ENCODE peak calls at places on chromosome 4, in seven cellular contexts. One of them, this sample, is unnamed.
A peak's percentile ranks its signal among the peaks of the same experiment; 100 is the strongest.

GRCh38 chr4:182212211-182212761 is 30.9 kb upstream of the TENM3 start:
- DNase-seq in neural crest cell: no peak
- DNase-seq in hepatocyte: peak; percentile 72
- DNase-seq in WTC11: no peak
- DNase-seq in GM06990: no peak
- DNase-seq in fibroblast of lung: peak; percentile 70
- DNase-seq in RWPE1: no peak
- DNase-seq in this sample: no peak

GRCh38 chr4:189124149-189124758 is 816.4 kb upstream of the FRG1 start:
- DNase-seq in neural crest cell: peak; percentile 40
- DNase-seq in hepatocyte: peak; percentile 62
- DNase-seq in WTC11: peak; percentile 56
- DNase-seq in GM06990: no peak
- DNase-seq in fibroblast of lung: peak; percentile 8
- DNase-seq in RWPE1: peak; percentile 30
- DNase-seq in this sample: no peak

GRCh38 chr4:123709336-123709735 is 312.7 kb downstream of the SPRY1 start:
- DNase-seq in neural crest cell: no peak
- DNase-seq in hepatocyte: no peak
- DNase-seq in WTC11: no peak
- DNase-seq in GM06990: no peak
- DNase-seq in fibroblast of lung: no peak
- DNase-seq in RWPE1: no peak
- DNase-seq in this sample: no peak

GRCh38 chr4:101441446-101441845 is 94.1 kb upstream of the PPP3CA start:
- DNase-seq in neural crest cell: no peak
- DNase-seq in hepatocyte: no peak
- DNase-seq in WTC11: no peak
- DNase-seq in GM06990: no peak
- DNase-seq in fibroblast of lung: no peak
- DNase-seq in RWPE1: no peak
- DNase-seq in this sample: no peak

GRCh38 chr4:175758050-175758449 is 54.0 kb downstream of the GPM6A start:
- DNase-seq in neural crest cell: no peak
- DNase-seq in hepatocyte: no peak
- DNase-seq in WTC11: no peak
- DNase-seq in GM06990: no peak
- DNase-seq in fibroblast of lung: no peak
- DNase-seq in RWPE1: no peak
- DNase-seq in this sample: no peak

GRCh38 chr4:163331629-163332360 is 601 bp downstream of the NPY1R start:
- DNase-seq in neural crest cell: peak; percentile 21
- DNase-seq in hepatocyte: peak; percentile 50
- DNase-seq in WTC11: peak; percentile 51
- DNase-seq in GM06990: no peak
- DNase-seq in fibroblast of lung: peak; percentile 32
- DNase-seq in RWPE1: peak; percentile 20
- DNase-seq in this sample: no peak

GRCh38 chr4:76539979-76540378 is 105.0 kb downstream of the SHROOM3 start:
- DNase-seq in neural crest cell: no peak
- DNase-seq in hepatocyte: peak; percentile 21
- DNase-seq in WTC11: peak; percentile 29
- DNase-seq in GM06990: no peak
- DNase-seq in fibroblast of lung: peak; percentile 90
- DNase-seq in RWPE1: no peak
- DNase-seq in this sample: no peak

GRCh38 chr4:156981262-156981661 is 9.7 kb upstream of the PDGFC start:
- DNase-seq in neural crest cell: no peak
- DNase-seq in hepatocyte: no peak
- DNase-seq in WTC11: no peak
- DNase-seq in GM06990: no peak
- DNase-seq in fibroblast of lung: no peak
- DNase-seq in RWPE1: no peak
- DNase-seq in this sample: no peak

GRCh38 chr4:136829298-136829697 is 703.0 kb downstream of the PCDH18 start:
- DNase-seq in neural crest cell: no peak
- DNase-seq in hepatocyte: no peak
- DNase-seq in WTC11: no peak
- DNase-seq in GM06990: no peak
- DNase-seq in fibroblast of lung: no peak
- DNase-seq in RWPE1: no peak
- DNase-seq in this sample: no peak

GRCh38 chr4:136831553-136831952 is 700.7 kb downstream of the PCDH18 start:
- DNase-seq in neural crest cell: no peak
- DNase-seq in hepatocyte: no peak
- DNase-seq in WTC11: peak; percentile 41
- DNase-seq in GM06990: no peak
- DNase-seq in fibroblast of lung: no peak
- DNase-seq in RWPE1: no peak
- DNase-seq in this sample: no peak
- TF ChIP-seq CTCF in neural crest cell: no peak
- TF ChIP-seq CTCF in hepatocyte: no peak
- TF ChIP-seq CTCF in WTC11: no peak
- TF ChIP-seq CTCF in GM06990: no peak
- TF ChIP-seq CTCF in fibroblast of lung: no peak
- TF ChIP-seq CTCF in RWPE1: no peak
- TF ChIP-seq CTCF in this sample: no peak

GRCh38 chr4:146260521-146260920 is 46.2 kb downstream of the REELD1 start:
- DNase-seq in neural crest cell: no peak
- DNase-seq in hepatocyte: no peak
- DNase-seq in WTC11: no peak
- DNase-seq in GM06990: no peak
- DNase-seq in fibroblast of lung: no peak
- DNase-seq in RWPE1: peak; percentile 5
- DNase-seq in this sample: no peak
- TF ChIP-seq CTCF in neural crest cell: no peak
- TF ChIP-seq CTCF in hepatocyte: no peak
- TF ChIP-seq CTCF in WTC11: no peak
- TF ChIP-seq CTCF in GM06990: no peak
- TF ChIP-seq CTCF in fibroblast of lung: no peak
- TF ChIP-seq CTCF in RWPE1: no peak
- TF ChIP-seq CTCF in this sample: no peak

GRCh38 chr4:153781717-153782416 is 7.0 kb downstream of the SFRP2 start:
- DNase-seq in neural crest cell: no peak
- DNase-seq in hepatocyte: no peak
- DNase-seq in WTC11: peak; percentile 38
- DNase-seq in GM06990: no peak
- DNase-seq in fibroblast of lung: peak; percentile 44
- DNase-seq in RWPE1: no peak
- DNase-seq in this sample: no peak
- TF ChIP-seq CTCF in neural crest cell: no peak
- TF ChIP-seq CTCF in hepatocyte: no peak
- TF ChIP-seq CTCF in WTC11: no peak
- TF ChIP-seq CTCF in GM06990: no peak
- TF ChIP-seq CTCF in fibroblast of lung: no peak
- TF ChIP-seq CTCF in RWPE1: no peak
- TF ChIP-seq CTCF in this sample: no peak

GRCh38 chr4:152500308-152500707 is 35.6 kb downstream of the FBXW7 start:
- DNase-seq in neural crest cell: no peak
- DNase-seq in hepatocyte: no peak
- DNase-seq in WTC11: no peak
- DNase-seq in GM06990: no peak
- DNase-seq in fibroblast of lung: no peak
- DNase-seq in RWPE1: no peak
- DNase-seq in this sample: no peak

GRCh38 chr4:152501846-152502536 is 33.9 kb downstream of the FBXW7 start:
- DNase-seq in neural crest cell: no peak
- DNase-seq in hepatocyte: no peak
- DNase-seq in WTC11: no peak
- DNase-seq in GM06990: peak; percentile 37
- DNase-seq in fibroblast of lung: peak; percentile 39
- DNase-seq in RWPE1: no peak
- DNase-seq in this sample: no peak

GRCh38 chr4:152503606-152504290 is 32.1 kb downstream of the FBXW7 start:
- DNase-seq in neural crest cell: no peak
- DNase-seq in hepatocyte: no peak
- DNase-seq in WTC11: no peak
- DNase-seq in GM06990: no peak
- DNase-seq in fibroblast of lung: no peak
- DNase-seq in RWPE1: no peak
- DNase-seq in this sample: no peak

GRCh38 chr4:152499322-152499721 is 36.6 kb downstream of the FBXW7 start:
- DNase-seq in neural crest cell: no peak
- DNase-seq in hepatocyte: no peak
- DNase-seq in WTC11: no peak
- DNase-seq in GM06990: no peak
- DNase-seq in fibroblast of lung: no peak
- DNase-seq in RWPE1: no peak
- DNase-seq in this sample: no peak

GRCh38 chr4:152500798-152501434 is 35.0 kb downstream of the FBXW7 start:
- DNase-seq in neural crest cell: peak; percentile 72
- DNase-seq in hepatocyte: peak; percentile 91
- DNase-seq in WTC11: peak; percentile 25
- DNase-seq in GM06990: peak; percentile 75
- DNase-seq in fibroblast of lung: peak; percentile 85
- DNase-seq in RWPE1: peak; percentile 46
- DNase-seq in this sample: no peak
- TF ChIP-seq CTCF in neural crest cell: peak; percentile 93
- TF ChIP-seq CTCF in hepatocyte: peak; percentile 82
- TF ChIP-seq CTCF in WTC11: peak; percentile 47
- TF ChIP-seq CTCF in GM06990: peak; percentile 56
- TF ChIP-seq CTCF in fibroblast of lung: peak; percentile 70
- TF ChIP-seq CTCF in RWPE1: peak; percentile 82
- TF ChIP-seq CTCF in this sample: peak; percentile 75

DNA sequence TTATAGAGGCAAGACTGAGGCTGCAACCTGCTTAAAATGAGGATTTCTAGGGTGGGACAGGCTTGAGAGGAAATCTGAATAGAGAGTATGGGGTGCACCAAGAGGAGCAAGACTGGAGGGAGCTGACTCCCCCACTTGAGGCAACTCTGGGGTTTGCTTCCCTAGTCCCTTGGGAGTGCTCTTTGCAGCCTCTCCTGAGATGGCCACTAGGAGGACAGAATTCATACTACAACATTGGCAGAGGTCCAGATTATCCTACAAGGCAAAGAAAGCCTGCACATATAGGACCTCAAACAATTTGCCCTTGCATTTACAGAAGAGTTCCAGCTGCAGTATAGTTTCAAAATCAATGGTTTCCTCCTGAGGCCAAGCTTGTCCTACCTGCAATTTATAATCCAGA is 830.9 kb downstream of the TECRL start:
- DNase-seq in neural crest cell: no peak
- DNase-seq in hepatocyte: no peak
- DNase-seq in WTC11: no peak
- DNase-seq in GM06990: no peak
- DNase-seq in fibroblast of lung: no peak
- DNase-seq in RWPE1: no peak
- DNase-seq in this sample: no peak
- TF ChIP-seq CTCF in neural crest cell: peak; percentile 15
- TF ChIP-seq CTCF in hepatocyte: no peak
- TF ChIP-seq CTCF in WTC11: no peak
- TF ChIP-seq CTCF in GM06990: no peak
- TF ChIP-seq CTCF in fibroblast of lung: no peak
- TF ChIP-seq CTCF in RWPE1: no peak
- TF ChIP-seq CTCF in this sample: no peak

GRCh38 chr4:4901877-4902276 is 42.4 kb downstream of the MSX1 start:
- DNase-seq in neural crest cell: no peak
- DNase-seq in hepatocyte: no peak
- DNase-seq in WTC11: peak; percentile 21
- DNase-seq in GM06990: no peak
- DNase-seq in fibroblast of lung: no peak
- DNase-seq in RWPE1: no peak
- DNase-seq in this sample: no peak
- TF ChIP-seq CTCF in neural crest cell: peak; percentile 25
- TF ChIP-seq CTCF in hepatocyte: no peak
- TF ChIP-seq CTCF in WTC11: no peak
- TF ChIP-seq CTCF in GM06990: no peak
- TF ChIP-seq CTCF in fibroblast of lung: no peak
- TF ChIP-seq CTCF in RWPE1: no peak
- TF ChIP-seq CTCF in this sample: no peak

GRCh38 chr4:87216469-87216868 is 3.9 kb downstream of the KLHL8 start:
- DNase-seq in neural crest cell: no peak
- DNase-seq in hepatocyte: no peak
- DNase-seq in WTC11: no peak
- DNase-seq in GM06990: no peak
- DNase-seq in fibroblast of lung: no peak
- DNase-seq in RWPE1: no peak
- DNase-seq in this sample: no peak

GRCh38 chr4:87219648-87220093 is 747 bp downstream of the KLHL8 start:
- DNase-seq in neural crest cell: peak; percentile 36
- DNase-seq in hepatocyte: peak; percentile 62
- DNase-seq in WTC11: peak; percentile 40
- DNase-seq in GM06990: no peak
- DNase-seq in fibroblast of lung: peak; percentile 45
- DNase-seq in RWPE1: no peak
- DNase-seq in this sample: peak; percentile 25

GRCh38 chr4:87224036-87224923 is 3.9 kb upstream of the KLHL8 start:
- DNase-seq in neural crest cell: no peak
- DNase-seq in hepatocyte: no peak
- DNase-seq in WTC11: no peak
- DNase-seq in GM06990: no peak
- DNase-seq in fibroblast of lung: peak; percentile 79
- DNase-seq in RWPE1: no peak
- DNase-seq in this sample: no peak

DNA sequence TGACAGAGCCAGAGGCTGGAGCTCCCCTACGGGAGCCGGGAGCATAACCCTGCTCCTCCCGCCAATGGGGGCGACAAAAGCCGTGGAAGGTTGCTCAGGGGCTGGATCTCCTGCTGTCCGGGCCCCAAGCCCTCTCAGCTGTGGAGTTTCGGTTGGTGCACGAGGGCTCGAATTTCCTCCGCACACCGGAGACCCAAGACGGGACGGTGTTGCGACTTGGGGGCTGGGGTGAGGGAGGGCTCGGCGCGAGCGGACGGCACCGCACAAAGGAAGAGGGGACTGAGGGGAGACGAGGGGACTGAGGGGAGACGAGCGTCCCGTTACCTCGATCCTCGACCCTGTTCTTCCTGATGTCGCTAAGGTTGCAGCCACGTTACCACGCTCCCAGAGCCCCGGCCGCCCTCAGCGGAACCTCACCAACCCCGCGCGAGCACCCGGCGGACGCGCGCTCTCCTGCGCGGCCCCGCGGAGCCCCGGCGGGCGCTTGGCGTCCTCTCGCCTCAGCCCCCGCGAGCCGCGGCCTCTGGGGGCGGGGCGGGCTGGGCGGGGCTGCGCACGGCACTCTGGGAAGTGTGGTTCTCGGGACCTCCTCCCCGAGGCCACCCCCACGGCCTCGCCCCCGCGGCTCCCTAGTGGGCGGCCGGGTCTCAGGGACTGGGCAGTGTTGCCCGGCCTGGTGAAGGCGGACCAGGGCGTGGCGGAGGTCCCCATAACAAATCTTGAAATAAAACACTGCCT is at the start of gene KLHL8:
- DNase-seq in neural crest cell: peak; percentile 79
- DNase-seq in hepatocyte: peak; percentile 93
- DNase-seq in WTC11: peak; percentile 83
- DNase-seq in GM06990: peak; percentile 95
- DNase-seq in fibroblast of lung: peak; percentile 82
- DNase-seq in RWPE1: peak; percentile 89
- DNase-seq in this sample: peak; percentile 82
- TF ChIP-seq CTCF in neural crest cell: no peak
- TF ChIP-seq CTCF in hepatocyte: peak; percentile 12
- TF ChIP-seq CTCF in WTC11: no peak
- TF ChIP-seq CTCF in GM06990: peak; percentile 27
- TF ChIP-seq CTCF in fibroblast of lung: no peak
- TF ChIP-seq CTCF in RWPE1: peak; percentile 1
- TF ChIP-seq CTCF in this sample: no peak

DNA sequence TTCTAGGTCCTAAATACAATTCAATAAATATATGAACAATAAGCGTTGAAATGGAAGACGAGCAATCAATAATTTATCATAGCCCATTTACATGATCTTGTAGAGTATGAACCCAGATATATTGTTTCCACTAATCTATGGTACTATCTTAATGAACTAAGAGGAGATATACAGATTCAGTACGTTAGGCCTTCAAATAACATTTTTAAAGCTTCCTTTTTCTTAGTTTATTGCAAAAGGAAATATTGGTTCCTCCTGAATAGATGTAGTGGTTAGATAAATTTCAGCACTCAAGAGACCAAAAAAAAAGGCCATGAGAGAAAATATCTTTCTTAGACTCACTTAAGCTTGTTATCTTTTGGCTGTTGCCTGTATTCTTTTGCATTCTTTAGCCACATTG is 147.5 kb upstream of the PITX2 start:
- DNase-seq in neural crest cell: no peak
- DNase-seq in hepatocyte: no peak
- DNase-seq in WTC11: no peak
- DNase-seq in GM06990: no peak
- DNase-seq in fibroblast of lung: no peak
- DNase-seq in RWPE1: no peak
- DNase-seq in this sample: no peak
- TF ChIP-seq CTCF in neural crest cell: no peak
- TF ChIP-seq CTCF in hepatocyte: no peak
- TF ChIP-seq CTCF in WTC11: no peak
- TF ChIP-seq CTCF in GM06990: no peak
- TF ChIP-seq CTCF in fibroblast of lung: no peak
- TF ChIP-seq CTCF in RWPE1: no peak
- TF ChIP-seq CTCF in this sample: no peak

This sample was measured in mesothelial cell of epicardium.